ENCODE peak calls at places on chromosomes 13 and 19, in nine cellular contexts. P is cardiac muscle cell, Q is OCI-LY7, O is AG04450, N is H9, J is astrocyte of the spinal cord, Y is HFF-Myc, K is fibroblast of mammary gland, F is gastrocnemius medialis. C is an unnamed sample.

GRCh38 chr13:101718496-101718895 is 266.0 kb downstream of the ITGBL1 start:
- DNase-seq in K (no peak), O (no peak), N (no peak), J (no peak), F (no peak), P (no peak), Q (no peak), Y (no peak), C (no peak)

GRCh38 chr13:100128373-100128772 is 39.5 kb downstream of the PCCA start:
- DNase-seq in J (peak; percentile 78), K (peak; percentile 71), F (no peak), N (no peak), Q (no peak), P (no peak), O (peak; percentile 60), Y (no peak), C (no peak)

GRCh38 chr19:38841787-38842438 is 7.9 kb downstream of the HNRNPL start:
- DNase-seq in J (no peak), F (no peak), Y (no peak), K (no peak), N (no peak), P (no peak), O (no peak), Q (no peak), C (no peak)

GRCh38 chr19:43546581-43546980 is 13.6 kb downstream of the ZNF575 start:
- DNase-seq in P (no peak), F (no peak), N (no peak), K (no peak), O (no peak), Y (no peak), Q (no peak), J (no peak), C (no peak)

GRCh38 chr13:101272886-101273285 is 143.4 kb downstream of the NALCN start:
- DNase-seq in N (no peak), P (no peak), F (no peak), Q (no peak), J (no peak), Y (no peak), O (no peak), K (no peak), C (no peak)

GRCh38 chr13:48831248-48831647 is 144.5 kb upstream of the FNDC3A start:
- DNase-seq in J (no peak), O (no peak), Q (no peak), N (no peak), F (no peak), Y (no peak), K (peak; percentile 44), P (no peak), C (no peak)

GRCh38 chr13:106286811-106287210 is 248.7 kb downstream of the EFNB2 start:
- DNase-seq in P (no peak), J (no peak), N (no peak), K (no peak), Q (no peak), F (no peak), O (no peak), Y (no peak), C (no peak)

GRCh38 chr19:9597027-9597426 is 12.7 kb upstream of the ZNF121 start:
- DNase-seq in K (peak; percentile 94), J (peak; percentile 52), N (no peak), Y (peak; percentile 27), Q (no peak), F (no peak), P (no peak), O (no peak), C (no peak)

GRCh38 chr13:25268561-25268960 is 18.7 kb downstream of the MTMR6 start:
- DNase-seq in Q (no peak), N (no peak), Y (no peak), F (no peak), J (no peak), P (no peak), K (no peak), O (no peak), C (no peak)

GRCh38 chr13:50783940-50784339 is 59.6 kb downstream of the DLEU7 start:
- DNase-seq in Q (no peak), P (no peak), Y (no peak), J (no peak), N (no peak), F (no peak), O (no peak), K (no peak), C (no peak)

GRCh38 chr13:50340146-50340545 is 324.9 kb downstream of the KCNRG start:
- DNase-seq in N (no peak), J (no peak), Q (no peak), P (no peak), O (no peak), K (no peak), Y (no peak), F (no peak), C (no peak)

GRCh38 chr13:38350114-38350617 is 515 bp downstream of the UFM1 start:
- DNase-seq in K (peak; percentile 53), F (peak; percentile 55), J (no peak), Q (peak; percentile 41), O (no peak), N (no peak), P (peak; percentile 50), Y (no peak), C (peak; percentile 35)

GRCh38 chr13:46377554-46377953 is 9.5 kb downstream of the RUBCNL start:
- DNase-seq in P (no peak), O (no peak), F (no peak), J (no peak), K (no peak), N (no peak), Q (peak; percentile 96), Y (no peak), C (peak; percentile 38)

DNA sequence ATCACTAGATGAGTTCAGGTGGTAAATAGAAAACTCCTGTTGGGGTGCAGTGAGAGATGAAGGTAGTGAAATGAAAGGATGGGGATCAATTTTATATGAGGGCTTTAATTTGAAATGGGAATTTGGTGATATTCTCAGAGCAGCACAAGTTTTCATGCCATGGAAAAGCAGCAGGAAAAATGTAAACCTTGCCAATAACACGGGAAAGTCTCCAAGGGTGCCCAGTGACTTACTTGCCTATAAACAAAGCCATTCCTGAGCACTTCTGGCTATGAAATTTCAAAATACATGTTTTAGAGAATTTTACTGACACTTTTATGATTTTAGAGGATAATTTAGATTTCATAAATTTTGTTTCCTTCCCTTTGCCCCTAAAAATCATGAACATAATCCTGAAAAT is 16.4 kb upstream of the FLT3 start:
- DNase-seq in N (no peak), Q (no peak), O (no peak), K (no peak), J (no peak), Y (no peak), F (no peak), P (no peak), C (no peak)
- TF ChIP-seq CTCF in N (no peak), Q (no peak), O (no peak), K (no peak), J (no peak), Y (no peak), F (no peak), P (no peak), C (no peak)

GRCh38 chr13:113801289-113801961 is 42.4 kb downstream of the TMEM255B start:
- DNase-seq in F (no peak), K (no peak), O (no peak), J (no peak), P (no peak), Q (no peak), Y (no peak), N (no peak), C (no peak)

GRCh38 chr13:113800576-113800926 is 41.5 kb downstream of the TMEM255B start:
- DNase-seq in P (no peak), N (no peak), K (no peak), F (no peak), Y (no peak), J (no peak), Q (no peak), O (no peak), C (no peak)

GRCh38 chr13:113803409-113804016 is 44.5 kb downstream of the TMEM255B start:
- DNase-seq in F (no peak), O (no peak), K (no peak), J (no peak), Q (no peak), P (no peak), N (no peak), Y (no peak), C (no peak)

GRCh38 chr13:113802761-113803160 is 43.7 kb downstream of the TMEM255B start:
- DNase-seq in K (no peak), Q (no peak), Y (no peak), F (no peak), O (no peak), P (no peak), N (no peak), J (no peak), C (no peak)

DNA sequence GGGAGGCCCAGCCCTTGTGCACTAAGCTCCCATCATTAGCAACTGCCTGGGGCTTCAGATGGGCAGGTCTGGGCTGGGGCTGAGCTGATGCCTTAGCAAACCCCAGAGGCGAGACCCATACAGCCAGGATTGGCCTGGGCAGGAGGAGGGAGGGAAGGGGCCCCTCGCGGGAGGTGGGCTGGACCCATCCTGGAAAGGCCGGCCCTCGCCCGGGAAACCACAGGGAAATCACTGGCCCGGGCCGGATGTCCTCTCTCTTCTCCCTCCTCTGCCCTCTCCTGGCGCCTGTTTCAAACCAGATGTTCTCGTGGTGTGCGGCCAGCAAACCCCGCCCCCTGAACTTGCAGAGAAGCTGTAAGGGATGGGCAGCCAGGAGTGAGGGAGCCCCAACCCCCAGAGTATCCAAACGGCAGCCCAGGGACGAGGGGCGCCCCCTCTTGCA is 43.1 kb downstream of the TMEM255B start:
- DNase-seq in N (peak; percentile 85), Q (no peak), O (peak; percentile 54), J (peak; percentile 74), P (peak; percentile 58), K (peak; percentile 76), Y (peak; percentile 57), F (no peak), C (no peak)
- TF ChIP-seq CTCF in N (peak; percentile 22), Q (no peak), O (peak; percentile 24), J (peak; percentile 29), P (peak; percentile 9), K (no peak), Y (no peak), F (no peak), C (no peak)

GRCh38 chr13:91950803-91951202 is 552.4 kb downstream of the GPC5 start:
- DNase-seq in Y (no peak), O (no peak), Q (no peak), K (no peak), P (no peak), F (no peak), J (no peak), N (no peak), C (no peak)

GRCh38 chr13:91946498-91947070 is 548.2 kb downstream of the GPC5 start:
- DNase-seq in J (peak; percentile 8), F (no peak), K (no peak), O (no peak), N (no peak), Y (no peak), Q (peak; percentile 64), P (peak; percentile 41), C (peak; percentile 7)
- TF ChIP-seq CTCF in J (peak; percentile 70), F (no peak), K (no peak), O (peak; percentile 51), N (peak; percentile 78), Y (peak; percentile 18), Q (no peak), P (peak; percentile 68), C (peak; percentile 24)

DNA sequence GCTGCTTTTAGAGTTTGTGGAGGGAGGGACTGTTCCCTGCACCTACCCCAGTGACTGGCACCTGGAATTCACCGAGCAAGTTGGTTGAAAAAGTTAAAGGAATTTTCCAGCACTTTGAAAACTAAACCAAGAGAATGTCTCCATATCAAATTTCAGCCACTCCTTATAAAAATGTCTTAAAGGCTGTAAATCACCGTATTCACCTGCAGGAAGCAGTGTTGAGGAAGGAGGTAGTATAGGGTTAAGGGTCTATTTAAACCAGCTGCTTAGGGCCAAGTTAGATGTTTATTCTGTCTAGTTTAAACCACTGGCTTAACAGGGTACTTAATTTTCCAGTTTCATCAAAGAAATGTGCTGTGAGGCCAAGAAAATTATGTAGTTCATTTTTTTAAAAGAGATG is 3.8 kb upstream of the RAB20 start:
- DNase-seq in P (no peak), Y (peak; percentile 38), N (no peak), K (no peak), F (no peak), O (no peak), J (no peak), Q (no peak), C (no peak)
- TF ChIP-seq CTCF in P (peak; percentile 6), Y (no peak), N (peak; percentile 58), K (peak; percentile 8), F (no peak), O (peak; percentile 13), J (no peak), Q (peak; percentile 35), C (no peak)